ENCODE peak calls at places on chromosomes 2 and 18, in eight cellular contexts. V, X, T, R, S, N, F and H are unnamed samples.

GRCh38 chr18:25229080-25229479 is 122.9 kb downstream of the ZNF521 start:
- DNase-seq in X (no peak), V (no peak), F (no peak), R (peak; percentile 67), S (no peak), N (no peak), T (peak; percentile 65), H (no peak)

GRCh38 chr2:58557166-58557565 is 316.0 kb upstream of the FANCL start:
- DNase-seq in X (no peak), F (no peak), T (no peak), R (no peak), V (no peak), N (no peak), S (no peak), H (no peak)

GRCh38 chr2:173326806-173327205 is 27.9 kb upstream of the CDCA7 start:
- DNase-seq in S (no peak), F (no peak), V (no peak), T (no peak), X (no peak), R (peak; percentile 22), N (no peak), H (no peak)

GRCh38 chr2:54444503-54444902 is 11.6 kb upstream of the SPTBN1 start:
- DNase-seq in R (no peak), N (no peak), X (no peak), S (peak; percentile 66), V (no peak), T (no peak), F (no peak), H (no peak)

GRCh38 chr18:68439672-68440071 is 275.2 kb downstream of the TMX3 start:
- DNase-seq in V (no peak), F (no peak), X (no peak), T (no peak), S (no peak), R (no peak), N (no peak), H (no peak)

GRCh38 chr2:240452471-240453256 is 17.2 kb downstream of the GPC1 start:
- DNase-seq in X (peak; percentile 87), F (peak; percentile 85), T (no peak), N (no peak), V (no peak), R (peak; percentile 25), S (peak; percentile 74), H (peak; percentile 66)

GRCh38 chr2:439540-440465 is 151.9 kb upstream of the ALKAL2 start:
- DNase-seq in T (no peak), S (no peak), X (no peak), V (no peak), F (no peak), R (no peak), N (no peak), H (peak; percentile 48)

GRCh38 chr2:164314148-164314547 is 307.1 kb downstream of the GRB14 start:
- DNase-seq in S (no peak), X (no peak), F (peak; percentile 29), N (no peak), R (peak; percentile 26), T (peak; percentile 29), V (peak; percentile 52), H (peak; percentile 52)

GRCh38 chr2:229174794-229175529 is 96.1 kb downstream of the PID1 start:
- DNase-seq in V (no peak), N (no peak), F (no peak), R (peak; percentile 29), X (no peak), S (no peak), T (no peak), H (peak; percentile 35)

GRCh38 chr2:139835101-139835500 is 1054.9 kb upstream of the NXPH2 start:
- DNase-seq in V (no peak), T (no peak), X (no peak), N (no peak), R (no peak), F (no peak), S (no peak), H (no peak)

GRCh38 chr2:64021578-64021977 is 2.4 kb upstream of the VPS54 start:
- DNase-seq in R (no peak), T (no peak), X (no peak), V (no peak), N (no peak), S (no peak), F (no peak), H (no peak)

GRCh38 chr18:55343396-55344073 is 244.5 kb downstream of the TCF4 start:
- DNase-seq in V (no peak), N (no peak), S (no peak), X (no peak), T (no peak), R (peak; percentile 56), F (peak; percentile 27), H (no peak)

GRCh38 chr18:22345733-22346132 is 72.0 kb downstream of the CTAGE1 start:
- DNase-seq in F (no peak), T (no peak), V (no peak), R (no peak), X (no peak), S (no peak), N (no peak), H (no peak)

GRCh38 chr2:128774320-128775063 is 455.8 kb upstream of the HS6ST1 start:
- DNase-seq in X (no peak), S (peak; percentile 16), T (no peak), F (no peak), V (no peak), N (no peak), R (no peak), H (no peak)

GRCh38 chr2:12685956-12686355 is 30.8 kb upstream of the TRIB2 start:
- DNase-seq in S (no peak), T (no peak), N (no peak), R (no peak), V (no peak), X (no peak), F (no peak), H (no peak)

GRCh38 chr2:107633580-107634147 is 193.0 kb upstream of the RGPD4 start:
- DNase-seq in N (no peak), V (peak; percentile 69), T (peak; percentile 88), F (no peak), R (peak; percentile 84), X (no peak), S (no peak), H (no peak)

GRCh38 chr2:137873860-137874259 is 90.4 kb upstream of the HNMT start:
- DNase-seq in F (no peak), X (no peak), S (no peak), N (no peak), R (no peak), T (no peak), V (no peak), H (no peak)

GRCh38 chr2:104286806-104287205 is 567.1 kb upstream of the POU3F3 start:
- DNase-seq in T (no peak), N (peak; percentile 55), F (peak; percentile 5), V (no peak), S (no peak), X (no peak), R (peak; percentile 55), H (no peak)

GRCh38 chr2:50535971-50536759 is 495.8 kb downstream of the NRXN1 start:
- DNase-seq in N (peak; percentile 22), T (peak; percentile 4), F (peak; percentile 58), S (no peak), X (peak; percentile 10), R (peak; percentile 32), V (no peak), H (no peak)

DNA sequence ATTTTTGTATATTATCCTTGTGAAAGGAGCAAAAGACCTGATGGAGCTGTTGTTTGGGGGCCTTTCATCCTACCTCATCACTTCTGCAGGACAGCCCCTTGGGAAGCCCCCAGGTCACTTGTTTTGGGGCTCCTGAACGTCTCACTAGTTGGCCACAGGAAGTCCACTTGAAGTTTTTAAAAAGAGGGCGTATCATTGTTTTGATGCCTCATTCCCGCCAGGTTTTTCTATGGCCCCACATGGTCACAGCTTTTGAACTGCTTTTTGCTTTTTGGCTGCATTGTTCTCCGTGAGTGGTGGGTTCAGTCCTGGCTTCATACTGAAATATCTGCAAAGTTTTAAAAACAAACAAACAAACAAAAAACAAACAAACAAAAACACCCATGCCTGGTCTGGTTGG is 216.3 kb downstream of the PRKCE start:
- DNase-seq in F (no peak), T (no peak), V (no peak), R (no peak), S (no peak), N (no peak), X (no peak), H (no peak)
- H3K4me3 ChIP-seq in F (no peak overlapping the region), T (no peak overlapping the region), V (no peak overlapping the region), R (no peak overlapping the region), S (no peak overlapping the region), N (no peak overlapping the region), X (no peak overlapping the region), H (no peak overlapping the region)

DNA sequence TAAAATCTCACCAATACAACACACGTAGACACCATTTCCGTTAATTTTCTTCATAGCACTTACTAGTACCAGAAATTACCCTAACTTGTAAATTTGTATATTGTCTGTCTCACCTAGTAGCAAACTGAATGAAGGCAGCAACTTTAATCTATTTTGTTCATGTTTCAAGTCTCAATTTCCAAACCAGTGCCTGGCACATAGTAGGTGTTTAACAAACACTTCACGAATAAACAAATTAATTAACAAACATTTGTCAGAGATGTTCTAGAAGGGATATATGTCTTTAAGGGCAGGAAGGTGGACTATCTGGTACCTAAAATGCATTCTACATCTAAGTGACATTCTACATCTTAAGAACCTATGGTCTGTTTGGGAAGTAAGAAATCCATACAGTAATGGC is 963 bp downstream of the THADA start:
- DNase-seq in R (no peak), N (no peak), T (no peak), X (no peak), V (no peak), S (no peak), F (no peak), H (no peak)
- H3K4me3 ChIP-seq in R (peak overlapping the region; percentile 89), N (peak overlapping the region; percentile 95), T (peak overlapping the region; percentile 77), X (peak overlapping the region; percentile 72), V (peak overlapping the region; percentile 89), S (peak overlapping the region; percentile 90), F (peak overlapping the region; percentile 69), H (peak overlapping the region; percentile 79)

DNA sequence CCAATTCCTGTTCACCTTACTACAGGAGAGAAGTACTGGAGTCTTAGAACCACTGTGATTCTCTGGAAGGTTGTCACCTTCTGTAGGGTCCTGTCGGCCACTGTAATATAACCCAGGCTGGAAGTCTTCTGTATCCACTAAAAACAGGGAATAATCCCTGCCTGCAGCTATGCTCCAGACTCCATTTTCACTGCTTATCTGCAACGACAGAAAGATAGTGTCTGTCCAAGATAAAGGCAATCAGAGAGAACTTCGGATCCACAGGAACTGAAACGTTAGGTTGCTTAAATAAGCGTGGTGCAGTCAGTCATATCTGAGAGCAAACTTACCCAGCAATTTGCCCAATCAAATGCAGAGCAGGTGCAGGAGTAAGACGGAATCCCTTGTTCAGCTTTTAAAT is 34.2 kb downstream of the ALS2 start:
- DNase-seq in S (no peak), T (no peak), F (no peak), V (no peak), N (no peak), X (no peak), R (no peak), H (no peak)
- H3K4me3 ChIP-seq in S (no peak overlapping the region), T (no peak overlapping the region), F (no peak overlapping the region), V (no peak overlapping the region), N (no peak overlapping the region), X (no peak overlapping the region), R (no peak overlapping the region), H (no peak overlapping the region)

GRCh38 chr18:9594782-9595181 is 19.6 kb downstream of the PPP4R1 start:
- DNase-seq in R (no peak), S (no peak), N (no peak), F (no peak), X (no peak), V (no peak), T (no peak), H (no peak)
- H3K4me3 ChIP-seq in R (no peak overlapping the region), S (no peak overlapping the region), N (no peak overlapping the region), F (no peak overlapping the region), X (no peak overlapping the region), V (no peak overlapping the region), T (no peak overlapping the region), H (no peak overlapping the region)